ENCODE peak calls at places on chromosomes 3 and 15, in ten cellular contexts. P is fibroblast of the aortic adventitia; O is choroid plexus epithelial cell; Y is dorsolateral prefrontal cortex; F is GOT3; N is left ventricle myocardium inferior; G is Calu3; M is naive thymus-derived CD8-positive, alpha-beta T cell; I is skeletal muscle cell; V is NCI-H460. X is an unnamed sample.
A peak's percentile ranks its signal among the peaks of the same experiment; 100 is the strongest.

GRCh38 chr3:25582242-25582641 is 82.5 kb downstream of the TOP2B start:
- DNase-seq in P (peak; percentile 74), O (peak; percentile 97), Y (no peak), F (peak; percentile 59), N (no peak), G (no peak), M (no peak), I (no peak), V (peak; percentile 87), X (peak; percentile 76)

GRCh38 chr3:56291244-56291680 is 177.0 kb downstream of the ERC2 start:
- DNase-seq in P (peak; percentile 95), O (peak; percentile 59), Y (no peak), F (no peak), N (no peak), G (no peak), M (no peak), I (peak; percentile 69), V (no peak), X (no peak)

GRCh38 chr3:27978440-27978839 is 256.3 kb upstream of the EOMES start:
- DNase-seq in P (peak; percentile 7), O (no peak), Y (no peak), F (no peak), N (no peak), G (no peak), M (no peak), I (no peak), V (no peak), X (no peak)

GRCh38 chr3:124512881-124513609 is 217.2 kb upstream of the UMPS start:
- DNase-seq in P (no peak), O (no peak), Y (no peak), F (no peak), N (no peak), G (peak; percentile 8), M (no peak), I (no peak), V (peak; percentile 61), X (no peak)

GRCh38 chr3:174191380-174191779 is 667.8 kb upstream of the NAALADL2 start:
- DNase-seq in P (no peak), O (no peak), Y (no peak), F (no peak), N (no peak), G (no peak), M (no peak), I (no peak), V (no peak), X (no peak)

GRCh38 chr3:53045107-53045783 is 628 bp downstream of the SFMBT1 start:
- DNase-seq in P (peak; percentile 27), O (peak; percentile 36), Y (peak; percentile 43), F (no peak), N (peak; percentile 66), G (peak; percentile 63), M (peak; percentile 67), I (no peak), V (peak; percentile 47), X (peak; percentile 71)

GRCh38 chr3:58679974-58680656 is 13.5 kb upstream of the FAM3D start:
- DNase-seq in P (no peak), O (no peak), Y (no peak), F (no peak), N (no peak), G (no peak), M (no peak), I (no peak), V (no peak), X (no peak)

GRCh38 chr3:147930417-147930816 is 521.3 kb downstream of the ZIC1 start:
- DNase-seq in P (peak; percentile 43), O (peak; percentile 46), Y (no peak), F (no peak), N (no peak), G (peak; percentile 29), M (no peak), I (no peak), V (peak; percentile 16), X (peak; percentile 43)

GRCh38 chr15:83282859-83283812 is 1.3 kb downstream of the BNC1 start:
- DNase-seq in P (no peak), O (peak; percentile 56), Y (no peak), F (no peak), N (peak; percentile 30), G (no peak), M (no peak), I (no peak), V (no peak), X (no peak)

GRCh38 chr3:69775751-69776150 is 36.5 kb downstream of the MITF start:
- DNase-seq in P (no peak), O (no peak), Y (no peak), F (no peak), N (no peak), G (no peak), M (no peak), I (no peak), V (no peak), X (no peak)

GRCh38 chr3:80771085-80771484 is 990.4 kb downstream of the GBE1 start:
- DNase-seq in P (peak; percentile 51), O (peak; percentile 63), Y (no peak), F (no peak), N (no peak), G (no peak), M (no peak), I (no peak), V (no peak), X (no peak)

GRCh38 chr15:99424978-99425665 is 140.7 kb upstream of the MEF2A start:
- DNase-seq in P (peak; percentile 95), O (peak; percentile 83), Y (peak; percentile 23), F (no peak), N (peak; percentile 55), G (peak; percentile 53), M (no peak), I (peak; percentile 50), V (no peak), X (peak; percentile 22)

GRCh38 chr15:101370330-101371024 is 75.4 kb upstream of the SNRPA1 start:
- DNase-seq in P (no peak), O (no peak), Y (no peak), F (no peak), N (no peak), G (no peak), M (no peak), I (no peak), V (no peak), X (no peak)

GRCh38 chr3:143586565-143586964 is 261.7 kb downstream of the SLC9A9 start:
- DNase-seq in P (peak; percentile 77), O (peak; percentile 85), Y (no peak), F (no peak), N (no peak), G (peak; percentile 30), M (no peak), I (peak; percentile 30), V (no peak), X (no peak)

GRCh38 chr3:48598323-48599076 is 3.4 kb upstream of the COL7A1 start:
- DNase-seq in P (peak; percentile 86), O (peak; percentile 92), Y (no peak), F (peak; percentile 64), N (peak; percentile 70), G (no peak), M (no peak), I (peak; percentile 76), V (no peak), X (no peak)

GRCh38 chr15:82999905-83000671 is 11.4 kb downstream of the C15orf40 start:
- DNase-seq in P (peak; percentile 82), O (peak; percentile 85), Y (no peak), F (no peak), N (no peak), G (peak; percentile 39), M (peak; percentile 21), I (peak; percentile 20), V (peak; percentile 41), X (peak; percentile 83)

GRCh38 chr15:82158811-82159210 is 103.7 kb downstream of the EFL1 start:
- DNase-seq in P (no peak), O (peak; percentile 36), Y (no peak), F (no peak), N (peak; percentile 28), G (no peak), M (no peak), I (no peak), V (no peak), X (no peak)

X was measured in RKO.